ENCODE peak calls at places on chromosome 3, in five cellular contexts. One of them, this sample, is unnamed.

GRCh38 chr3:4401441-4401840 is 65.6 kb downstream of the SUMF1 start:
- DNase-seq in lower lobe of right lung: no peak
- DNase-seq in CD4-positive, alpha-beta T cell: no peak
- DNase-seq in mucosa of descending colon: no peak
- DNase-seq in progenitor cell of endocrine pancreas: no peak
- DNase-seq in this sample: no peak

GRCh38 chr3:194051554-194052175 is 84.3 kb upstream of the HES1 start:
- DNase-seq in lower lobe of right lung: no peak
- DNase-seq in CD4-positive, alpha-beta T cell: no peak
- DNase-seq in mucosa of descending colon: no peak
- DNase-seq in progenitor cell of endocrine pancreas: no peak
- DNase-seq in this sample: no peak

GRCh38 chr3:109363634-109364033 is 26.3 kb upstream of the DPPA4 start:
- DNase-seq in lower lobe of right lung: no peak
- DNase-seq in CD4-positive, alpha-beta T cell: no peak
- DNase-seq in mucosa of descending colon: no peak
- DNase-seq in progenitor cell of endocrine pancreas: no peak
- DNase-seq in this sample: no peak

GRCh38 chr3:146537603-146538002 is 6.8 kb downstream of the PLSCR1 start:
- DNase-seq in lower lobe of right lung: no peak
- DNase-seq in CD4-positive, alpha-beta T cell: no peak
- DNase-seq in mucosa of descending colon: no peak
- DNase-seq in progenitor cell of endocrine pancreas: no peak
- DNase-seq in this sample: no peak

GRCh38 chr3:49611714-49612113 is 57.4 kb downstream of the BSN start:
- DNase-seq in lower lobe of right lung: no peak
- DNase-seq in CD4-positive, alpha-beta T cell: no peak
- DNase-seq in mucosa of descending colon: no peak
- DNase-seq in progenitor cell of endocrine pancreas: no peak
- DNase-seq in this sample: no peak

GRCh38 chr3:114746502-114746901 is 400.6 kb downstream of the ZBTB20 start:
- DNase-seq in lower lobe of right lung: no peak
- DNase-seq in CD4-positive, alpha-beta T cell: no peak
- DNase-seq in mucosa of descending colon: no peak
- DNase-seq in progenitor cell of endocrine pancreas: no peak
- DNase-seq in this sample: no peak

GRCh38 chr3:72152551-72153476 is 367.9 kb upstream of the PROK2 start:
- DNase-seq in lower lobe of right lung: peak
- DNase-seq in CD4-positive, alpha-beta T cell: no peak
- DNase-seq in mucosa of descending colon: peak
- DNase-seq in progenitor cell of endocrine pancreas: no peak
- DNase-seq in this sample: peak

GRCh38 chr3:64687781-64688515 is at the start of gene ADAMTS9:
- DNase-seq in lower lobe of right lung: peak
- DNase-seq in CD4-positive, alpha-beta T cell: no peak
- DNase-seq in mucosa of descending colon: peak
- DNase-seq in progenitor cell of endocrine pancreas: peak
- DNase-seq in this sample: no peak

GRCh38 chr3:27387625-27388024 is 18.4 kb upstream of the NEK10 start:
- DNase-seq in lower lobe of right lung: no peak
- DNase-seq in CD4-positive, alpha-beta T cell: no peak
- DNase-seq in mucosa of descending colon: no peak
- DNase-seq in progenitor cell of endocrine pancreas: no peak
- DNase-seq in this sample: no peak

GRCh38 chr3:123618076-123618703 is 33.3 kb upstream of the HACD2 start:
- DNase-seq in lower lobe of right lung: no peak
- DNase-seq in CD4-positive, alpha-beta T cell: no peak
- DNase-seq in mucosa of descending colon: no peak
- DNase-seq in progenitor cell of endocrine pancreas: no peak
- DNase-seq in this sample: no peak

GRCh38 chr3:43621406-43621973 is 321 bp downstream of the ANO10 start:
- DNase-seq in lower lobe of right lung: peak
- DNase-seq in CD4-positive, alpha-beta T cell: peak
- DNase-seq in mucosa of descending colon: no peak
- DNase-seq in progenitor cell of endocrine pancreas: peak
- DNase-seq in this sample: no peak

GRCh38 chr3:28103871-28104270 is 137.5 kb upstream of the CMC1 start:
- DNase-seq in lower lobe of right lung: no peak
- DNase-seq in CD4-positive, alpha-beta T cell: no peak
- DNase-seq in mucosa of descending colon: no peak
- DNase-seq in progenitor cell of endocrine pancreas: no peak
- DNase-seq in this sample: no peak

GRCh38 chr3:194993896-194994295 is 277.1 kb downstream of the XXYLT1 start:
- DNase-seq in lower lobe of right lung: no peak
- DNase-seq in CD4-positive, alpha-beta T cell: no peak
- DNase-seq in mucosa of descending colon: no peak
- DNase-seq in progenitor cell of endocrine pancreas: no peak
- DNase-seq in this sample: no peak

GRCh38 chr3:108818404-108818803 is 4.2 kb upstream of the TRAT1 start:
- DNase-seq in lower lobe of right lung: no peak
- DNase-seq in CD4-positive, alpha-beta T cell: peak
- DNase-seq in mucosa of descending colon: no peak
- DNase-seq in progenitor cell of endocrine pancreas: no peak
- DNase-seq in this sample: peak

GRCh38 chr3:120144267-120144666 is 50.0 kb upstream of the GSK3B start:
- DNase-seq in lower lobe of right lung: no peak
- DNase-seq in CD4-positive, alpha-beta T cell: no peak
- DNase-seq in mucosa of descending colon: no peak
- DNase-seq in progenitor cell of endocrine pancreas: no peak
- DNase-seq in this sample: no peak

GRCh38 chr3:170975283-170976189 is 51.0 kb downstream of the SLC2A2 start:
- DNase-seq in lower lobe of right lung: no peak
- DNase-seq in CD4-positive, alpha-beta T cell: no peak
- DNase-seq in mucosa of descending colon: no peak
- DNase-seq in progenitor cell of endocrine pancreas: no peak
- DNase-seq in this sample: no peak

GRCh38 chr3:128296469-128297251 is 143.4 kb downstream of the EEFSEC start:
- DNase-seq in lower lobe of right lung: no peak
- DNase-seq in CD4-positive, alpha-beta T cell: no peak
- DNase-seq in mucosa of descending colon: no peak
- DNase-seq in progenitor cell of endocrine pancreas: no peak
- DNase-seq in this sample: no peak

GRCh38 chr3:32575451-32575850 is 4.8 kb upstream of the DYNC1LI1 start:
- DNase-seq in lower lobe of right lung: no peak
- DNase-seq in CD4-positive, alpha-beta T cell: no peak
- DNase-seq in mucosa of descending colon: no peak
- DNase-seq in progenitor cell of endocrine pancreas: no peak
- DNase-seq in this sample: no peak

GRCh38 chr3:71504250-71505036 is 79.1 kb downstream of the FOXP1 start:
- DNase-seq in lower lobe of right lung: no peak
- DNase-seq in CD4-positive, alpha-beta T cell: no peak
- DNase-seq in mucosa of descending colon: no peak
- DNase-seq in progenitor cell of endocrine pancreas: no peak
- DNase-seq in this sample: no peak

GRCh38 chr3:126959921-126960603 is 22.9 kb upstream of the PLXNA1 start:
- DNase-seq in lower lobe of right lung: no peak
- DNase-seq in CD4-positive, alpha-beta T cell: no peak
- DNase-seq in mucosa of descending colon: peak
- DNase-seq in progenitor cell of endocrine pancreas: no peak
- DNase-seq in this sample: peak
- TF ChIP-seq CTCF in lower lobe of right lung: peak
- TF ChIP-seq CTCF in CD4-positive, alpha-beta T cell: no peak
- TF ChIP-seq CTCF in mucosa of descending colon: no peak
- TF ChIP-seq CTCF in progenitor cell of endocrine pancreas: peak
- TF ChIP-seq CTCF in this sample: peak

GRCh38 chr3:177894021-177894690 is 642.1 kb upstream of the KCNMB2 start:
- DNase-seq in lower lobe of right lung: no peak
- DNase-seq in CD4-positive, alpha-beta T cell: no peak
- DNase-seq in mucosa of descending colon: no peak
- DNase-seq in progenitor cell of endocrine pancreas: no peak
- DNase-seq in this sample: no peak

GRCh38 chr3:177889158-177889557 is 647.1 kb upstream of the KCNMB2 start:
- DNase-seq in lower lobe of right lung: no peak
- DNase-seq in CD4-positive, alpha-beta T cell: no peak
- DNase-seq in mucosa of descending colon: no peak
- DNase-seq in progenitor cell of endocrine pancreas: no peak
- DNase-seq in this sample: no peak

GRCh38 chr3:177898185-177898584 is 638.1 kb upstream of the KCNMB2 start:
- DNase-seq in lower lobe of right lung: no peak
- DNase-seq in CD4-positive, alpha-beta T cell: no peak
- DNase-seq in mucosa of descending colon: no peak
- DNase-seq in progenitor cell of endocrine pancreas: no peak
- DNase-seq in this sample: peak

GRCh38 chr3:177887475-177887874 is 648.8 kb upstream of the KCNMB2 start:
- DNase-seq in lower lobe of right lung: no peak
- DNase-seq in CD4-positive, alpha-beta T cell: no peak
- DNase-seq in mucosa of descending colon: no peak
- DNase-seq in progenitor cell of endocrine pancreas: no peak
- DNase-seq in this sample: no peak

GRCh38 chr3:177893321-177893720 is 642.9 kb upstream of the KCNMB2 start:
- DNase-seq in lower lobe of right lung: no peak
- DNase-seq in CD4-positive, alpha-beta T cell: no peak
- DNase-seq in mucosa of descending colon: no peak
- DNase-seq in progenitor cell of endocrine pancreas: no peak
- DNase-seq in this sample: no peak
- TF ChIP-seq CTCF in lower lobe of right lung: peak
- TF ChIP-seq CTCF in CD4-positive, alpha-beta T cell: no peak
- TF ChIP-seq CTCF in mucosa of descending colon: no peak
- TF ChIP-seq CTCF in progenitor cell of endocrine pancreas: no peak
- TF ChIP-seq CTCF in this sample: no peak

DNA sequence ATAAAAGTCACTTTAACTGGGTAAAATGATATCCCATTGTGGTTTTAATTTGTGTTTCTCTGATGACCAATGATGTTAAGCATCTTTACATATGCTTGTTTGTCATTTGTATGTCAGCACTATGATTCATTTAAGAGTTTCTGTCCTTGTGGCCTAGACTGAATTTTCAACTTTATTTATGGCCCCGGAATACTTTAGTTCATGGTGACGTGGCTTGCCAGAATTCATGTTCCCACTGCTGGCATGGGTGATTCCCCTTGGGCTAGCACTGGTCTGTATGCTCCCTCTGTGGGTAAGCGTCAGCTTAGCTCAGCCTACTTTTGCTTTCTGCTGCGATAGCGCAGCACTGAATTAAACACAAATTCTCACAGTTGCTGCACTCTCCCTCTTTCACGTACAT is 436.3 kb upstream of the SGO1 start:
- DNase-seq in lower lobe of right lung: no peak
- DNase-seq in CD4-positive, alpha-beta T cell: no peak
- DNase-seq in mucosa of descending colon: no peak
- DNase-seq in progenitor cell of endocrine pancreas: no peak
- DNase-seq in this sample: no peak
- TF ChIP-seq CTCF in lower lobe of right lung: no peak
- TF ChIP-seq CTCF in CD4-positive, alpha-beta T cell: no peak
- TF ChIP-seq CTCF in mucosa of descending colon: no peak
- TF ChIP-seq CTCF in progenitor cell of endocrine pancreas: no peak
- TF ChIP-seq CTCF in this sample: no peak

DNA sequence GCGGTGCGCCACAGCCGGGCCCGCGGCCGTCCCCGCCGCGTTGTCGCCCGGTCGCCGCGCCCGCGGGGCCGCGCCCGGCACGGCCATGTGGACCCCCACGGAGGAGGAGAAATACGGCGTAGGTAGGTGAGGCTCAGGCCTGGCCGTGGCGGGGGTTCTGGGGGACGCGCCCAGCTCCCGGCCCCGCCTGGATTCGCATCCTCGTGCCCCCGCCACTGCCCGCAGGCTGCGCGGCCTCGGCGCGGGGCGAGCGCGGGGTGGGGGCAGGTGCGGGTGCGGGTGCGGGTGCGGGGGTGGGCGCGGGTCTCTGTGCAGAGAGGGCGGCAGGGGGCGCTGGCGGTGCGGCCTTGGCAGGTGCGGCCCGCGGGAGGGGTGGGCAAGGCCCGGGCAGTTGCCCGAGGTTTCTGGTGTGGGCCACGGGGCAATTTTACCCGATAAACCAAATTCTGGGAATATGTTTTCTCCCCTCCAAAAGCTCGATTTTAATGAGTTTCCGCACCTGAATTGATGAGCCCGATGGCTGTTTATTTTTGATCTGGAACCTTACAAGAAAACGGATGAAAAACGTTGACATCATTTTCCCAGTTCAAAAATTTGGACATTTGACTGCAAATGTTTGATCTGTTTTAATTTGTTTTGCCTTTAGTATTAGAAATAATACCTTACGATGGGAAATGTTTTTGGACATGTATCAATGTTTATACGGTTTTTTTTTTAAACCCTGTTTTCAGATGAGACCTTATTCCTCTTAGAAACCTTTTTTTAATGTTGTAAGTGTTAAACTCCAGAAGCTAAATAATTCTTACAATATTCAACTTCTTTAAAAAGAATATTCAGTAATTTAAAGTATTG is 678 bp downstream of the DOCK3 start:
- DNase-seq in lower lobe of right lung: peak
- DNase-seq in CD4-positive, alpha-beta T cell: peak
- DNase-seq in mucosa of descending colon: peak
- DNase-seq in progenitor cell of endocrine pancreas: peak
- DNase-seq in this sample: no peak
- TF ChIP-seq CTCF in lower lobe of right lung: peak
- TF ChIP-seq CTCF in CD4-positive, alpha-beta T cell: peak
- TF ChIP-seq CTCF in mucosa of descending colon: no peak
- TF ChIP-seq CTCF in progenitor cell of endocrine pancreas: peak
- TF ChIP-seq CTCF in this sample: peak

GRCh38 chr3:46065751-46066256 is 38.5 kb upstream of the XCR1 start:
- DNase-seq in lower lobe of right lung: no peak
- DNase-seq in CD4-positive, alpha-beta T cell: no peak
- DNase-seq in mucosa of descending colon: no peak
- DNase-seq in progenitor cell of endocrine pancreas: no peak
- DNase-seq in this sample: no peak
- TF ChIP-seq CTCF in lower lobe of right lung: no peak
- TF ChIP-seq CTCF in CD4-positive, alpha-beta T cell: no peak
- TF ChIP-seq CTCF in mucosa of descending colon: no peak
- TF ChIP-seq CTCF in progenitor cell of endocrine pancreas: no peak
- TF ChIP-seq CTCF in this sample: no peak

DNA sequence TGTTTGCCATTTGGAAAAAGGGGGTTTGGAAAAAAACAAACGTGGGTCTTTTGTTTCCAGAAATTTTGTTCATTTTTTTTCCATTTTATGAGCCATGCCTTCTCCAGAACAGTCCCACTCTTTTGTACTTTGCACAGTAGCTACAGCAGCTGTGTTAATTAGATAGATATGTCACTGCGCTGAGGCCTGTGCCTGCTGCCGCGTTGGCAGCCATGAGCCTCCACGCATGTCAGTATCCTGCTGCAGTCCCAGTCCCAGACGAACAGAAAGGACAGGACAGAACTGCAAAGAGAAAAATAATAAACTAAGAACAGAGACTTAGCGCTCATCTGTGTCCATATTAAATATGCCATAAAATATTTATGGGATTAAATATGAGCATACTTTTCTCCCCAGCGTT is 442.4 kb upstream of the RARB start:
- DNase-seq in lower lobe of right lung: no peak
- DNase-seq in CD4-positive, alpha-beta T cell: no peak
- DNase-seq in mucosa of descending colon: no peak
- DNase-seq in progenitor cell of endocrine pancreas: no peak
- DNase-seq in this sample: no peak
- TF ChIP-seq CTCF in lower lobe of right lung: no peak
- TF ChIP-seq CTCF in CD4-positive, alpha-beta T cell: no peak
- TF ChIP-seq CTCF in mucosa of descending colon: no peak
- TF ChIP-seq CTCF in progenitor cell of endocrine pancreas: no peak
- TF ChIP-seq CTCF in this sample: no peak

GRCh38 chr3:188219147-188219546 is 65.2 kb downstream of the LPP start:
- DNase-seq in lower lobe of right lung: no peak
- DNase-seq in CD4-positive, alpha-beta T cell: no peak
- DNase-seq in mucosa of descending colon: no peak
- DNase-seq in progenitor cell of endocrine pancreas: no peak
- DNase-seq in this sample: no peak
- TF ChIP-seq CTCF in lower lobe of right lung: no peak
- TF ChIP-seq CTCF in CD4-positive, alpha-beta T cell: no peak
- TF ChIP-seq CTCF in mucosa of descending colon: no peak
- TF ChIP-seq CTCF in progenitor cell of endocrine pancreas: no peak
- TF ChIP-seq CTCF in this sample: no peak

This sample was measured in LNCaP clone FGC.